ENCODE peak calls at places on chromosomes 3 and 15, in nine cellular contexts. V, F, W, P, C, Z, X, U and E are unnamed samples.

GRCh38 chr3:28008235-28008634 is 233.2 kb upstream of the CMC1 start:
- DNase-seq in V (no peak), F (no peak), W (no peak), P (no peak), C (no peak), Z (no peak), X (no peak), U (no peak), E (no peak)

GRCh38 chr3:17553080-17553479 is 189.4 kb downstream of the TBC1D5 start:
- DNase-seq in V (no peak), F (no peak), W (no peak), P (no peak), C (no peak), Z (no peak), X (no peak), U (no peak), E (no peak)

GRCh38 chr15:73926191-73927002 is at the start of gene LOXL1:
- DNase-seq in V (peak), F (no peak), W (no peak), P (no peak), C (no peak), Z (no peak), X (no peak), U (peak), E (peak)

GRCh38 chr15:31349233-31350141 is 22.9 kb downstream of the KLF13 start:
- DNase-seq in V (no peak), F (no peak), W (no peak), P (no peak), C (no peak), Z (no peak), X (no peak), U (no peak), E (no peak)

GRCh38 chr3:138950006-138950644 is 3.1 kb downstream of the FOXL2NB start:
- DNase-seq in V (peak), F (no peak), W (no peak), P (no peak), C (no peak), Z (no peak), X (no peak), U (peak), E (peak)

GRCh38 chr3:27568393-27568792 is 84.2 kb upstream of the SLC4A7 start:
- DNase-seq in V (no peak), F (no peak), W (no peak), P (peak), C (no peak), Z (no peak), X (no peak), U (no peak), E (no peak)

GRCh38 chr3:105984837-105985236 is 116.0 kb upstream of the CBLB start:
- DNase-seq in V (no peak), F (no peak), W (no peak), P (no peak), C (no peak), Z (no peak), X (no peak), U (no peak), E (no peak)

GRCh38 chr3:14988988-14989394 is 41.6 kb downstream of the NR2C2 start:
- DNase-seq in V (no peak), F (no peak), W (peak), P (no peak), C (no peak), Z (peak), X (no peak), U (peak), E (peak)

GRCh38 chr15:98904466-98905048 is 103.0 kb downstream of the PGPEP1L start:
- DNase-seq in V (peak), F (no peak), W (no peak), P (peak), C (peak), Z (no peak), X (no peak), U (peak), E (peak)

GRCh38 chr3:66082679-66083078 is 44.0 kb upstream of the MAGI1 start:
- DNase-seq in V (no peak), F (no peak), W (no peak), P (no peak), C (no peak), Z (no peak), X (no peak), U (no peak), E (no peak)

GRCh38 chr3:187027531-187027936 is 97.2 kb downstream of the ST6GAL1 start:
- DNase-seq in V (no peak), F (peak), W (peak), P (no peak), C (no peak), Z (no peak), X (peak), U (no peak), E (no peak)

GRCh38 chr3:106839576-106840280 is 537.5 kb upstream of the CCDC54 start:
- DNase-seq in V (no peak), F (no peak), W (no peak), P (no peak), C (no peak), Z (no peak), X (no peak), U (no peak), E (no peak)

GRCh38 chr3:112689989-112690388 is 49.0 kb upstream of the CCDC80 start:
- DNase-seq in V (no peak), F (no peak), W (no peak), P (no peak), C (no peak), Z (no peak), X (no peak), U (peak), E (no peak)

GRCh38 chr15:77626002-77626401 is 6.7 kb downstream of the LINGO1 start:
- DNase-seq in V (no peak), F (no peak), W (no peak), P (no peak), C (no peak), Z (no peak), X (no peak), U (no peak), E (no peak)

GRCh38 chr3:112401617-112402016 is 68.7 kb downstream of the CD200 start:
- DNase-seq in V (no peak), F (no peak), W (no peak), P (no peak), C (no peak), Z (no peak), X (no peak), U (no peak), E (no peak)

GRCh38 chr15:91426412-91426811 is 326.4 kb downstream of the SV2B start:
- DNase-seq in V (no peak), F (no peak), W (no peak), P (no peak), C (no peak), Z (no peak), X (no peak), U (no peak), E (no peak)